ENCODE peak calls at places on chromosomes 11 and 22, in seven cellular contexts. One of them, this sample, is unnamed. For H3K4me1, the result is how much of the 10 kb centered on the place peaks cover.

GRCh38 chr11:74936087-74936486 is 12.8 kb downstream of the XRRA1 start:
- DNase-seq in psoas muscle: no peak
- DNase-seq in PC-9: no peak
- DNase-seq in thoracic aorta: no peak
- DNase-seq in mucosa of descending colon: no peak
- DNase-seq in colonic mucosa: no peak
- DNase-seq in kidney: no peak
- DNase-seq in this sample: no peak

GRCh38 chr22:37260939-37261338 is 16.9 kb upstream of the RAC2 start:
- DNase-seq in mucosa of descending colon: peak
- DNase-seq in psoas muscle: peak
- DNase-seq in thoracic aorta: no peak
- DNase-seq in kidney: no peak
- DNase-seq in colonic mucosa: peak
- DNase-seq in PC-9: no peak
- DNase-seq in this sample: peak

GRCh38 chr11:26905368-26905767 is 88.5 kb upstream of the FIBIN start:
- DNase-seq in colonic mucosa: no peak
- DNase-seq in mucosa of descending colon: no peak
- DNase-seq in psoas muscle: no peak
- DNase-seq in PC-9: no peak
- DNase-seq in thoracic aorta: no peak
- DNase-seq in kidney: no peak
- DNase-seq in this sample: no peak

GRCh38 chr11:64250875-64251721 is at the start of gene PLCB3:
- DNase-seq in colonic mucosa: no peak
- DNase-seq in PC-9: no peak
- DNase-seq in kidney: peak
- DNase-seq in thoracic aorta: no peak
- DNase-seq in psoas muscle: peak
- DNase-seq in mucosa of descending colon: peak
- DNase-seq in this sample: peak

GRCh38 chr11:965206-965775 is 39.6 kb downstream of the AP2A2 start:
- DNase-seq in psoas muscle: peak
- DNase-seq in thoracic aorta: no peak
- DNase-seq in mucosa of descending colon: no peak
- DNase-seq in PC-9: no peak
- DNase-seq in kidney: no peak
- DNase-seq in colonic mucosa: no peak
- DNase-seq in this sample: no peak

GRCh38 chr11:117229411-117229810 is 2.5 kb downstream of the PCSK7 start:
- DNase-seq in mucosa of descending colon: no peak
- DNase-seq in kidney: peak
- DNase-seq in thoracic aorta: no peak
- DNase-seq in PC-9: peak
- DNase-seq in colonic mucosa: no peak
- DNase-seq in psoas muscle: no peak
- DNase-seq in this sample: no peak

GRCh38 chr11:134791102-134791501 is 379.1 kb upstream of the B3GAT1 start:
- DNase-seq in thoracic aorta: no peak
- DNase-seq in PC-9: peak
- DNase-seq in mucosa of descending colon: no peak
- DNase-seq in kidney: no peak
- DNase-seq in colonic mucosa: no peak
- DNase-seq in psoas muscle: no peak
- DNase-seq in this sample: no peak

GRCh38 chr22:26325641-26326040 is 103.4 kb upstream of the ASPHD2 start:
- DNase-seq in kidney: no peak
- DNase-seq in mucosa of descending colon: no peak
- DNase-seq in PC-9: no peak
- DNase-seq in colonic mucosa: no peak
- DNase-seq in psoas muscle: no peak
- DNase-seq in thoracic aorta: no peak
- DNase-seq in this sample: no peak

GRCh38 chr22:45867906-45868555 is 108.9 kb downstream of the WNT7B start:
- DNase-seq in PC-9: no peak
- DNase-seq in thoracic aorta: no peak
- DNase-seq in kidney: peak
- DNase-seq in mucosa of descending colon: no peak
- DNase-seq in psoas muscle: no peak
- DNase-seq in colonic mucosa: peak
- DNase-seq in this sample: no peak

GRCh38 chr22:45864959-45865496 is 111.9 kb downstream of the WNT7B start:
- DNase-seq in PC-9: no peak
- DNase-seq in mucosa of descending colon: no peak
- DNase-seq in kidney: peak
- DNase-seq in thoracic aorta: no peak
- DNase-seq in colonic mucosa: peak
- DNase-seq in psoas muscle: no peak
- DNase-seq in this sample: no peak

GRCh38 chr22:45865561-45866397 is 111.2 kb downstream of the WNT7B start:
- DNase-seq in psoas muscle: no peak
- DNase-seq in kidney: peak
- DNase-seq in colonic mucosa: no peak
- DNase-seq in thoracic aorta: no peak
- DNase-seq in PC-9: no peak
- DNase-seq in mucosa of descending colon: no peak
- DNase-seq in this sample: no peak

GRCh38 chr22:45867118-45867905 is 109.7 kb downstream of the WNT7B start:
- DNase-seq in mucosa of descending colon: no peak
- DNase-seq in psoas muscle: peak
- DNase-seq in colonic mucosa: peak
- DNase-seq in kidney: peak
- DNase-seq in PC-9: no peak
- DNase-seq in thoracic aorta: no peak
- DNase-seq in this sample: peak

DNA sequence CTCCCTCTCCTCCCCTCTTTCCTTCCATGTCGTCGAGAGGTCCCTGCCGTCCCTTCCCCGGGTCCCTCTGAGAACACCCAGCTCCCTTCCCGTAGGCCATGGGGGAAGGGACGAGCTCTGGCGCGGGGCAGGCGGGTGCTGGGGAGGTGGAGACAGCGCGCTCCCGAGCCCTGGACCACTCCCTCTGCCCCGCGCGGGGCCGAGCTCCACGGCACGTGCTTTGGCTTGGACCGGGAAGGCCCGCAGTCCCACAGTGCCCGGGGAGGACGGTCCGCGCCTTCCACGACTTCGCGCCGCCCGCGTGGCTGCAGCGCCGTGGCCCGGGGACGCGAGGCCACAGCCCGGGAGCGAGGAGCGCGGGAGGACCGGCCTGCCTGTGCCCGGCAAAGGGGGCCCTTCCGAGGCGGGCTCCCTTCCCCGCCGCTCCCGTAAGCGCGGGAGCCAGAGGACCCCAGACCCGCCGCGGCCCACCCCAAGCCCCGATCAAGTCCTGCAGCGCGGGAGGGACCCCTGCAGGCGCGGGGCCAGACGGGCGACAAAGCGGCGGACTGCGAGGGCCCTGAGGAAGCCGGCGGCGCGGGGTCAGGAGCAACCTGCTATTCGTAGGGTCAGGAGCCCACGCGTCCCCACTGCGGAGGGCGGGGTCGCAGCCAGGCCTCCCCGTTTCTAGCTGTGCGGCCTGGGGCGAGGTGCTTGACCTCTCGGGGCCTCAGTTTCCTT is 110.4 kb downstream of the WNT7B start:
- DNase-seq in PC-9: no peak
- DNase-seq in mucosa of descending colon: no peak
- DNase-seq in colonic mucosa: peak
- DNase-seq in kidney: peak
- DNase-seq in psoas muscle: peak
- DNase-seq in thoracic aorta: no peak
- DNase-seq in this sample: peak
- H3K4me3 ChIP-seq in PC-9: no peak
- H3K4me3 ChIP-seq in mucosa of descending colon: no peak
- H3K4me3 ChIP-seq in colonic mucosa: no peak
- H3K4me3 ChIP-seq in kidney: no peak
- H3K4me3 ChIP-seq in psoas muscle: peak
- H3K4me3 ChIP-seq in thoracic aorta: peak
- H3K4me3 ChIP-seq in this sample: peak

GRCh38 chr11:70524096-70524922 is 126.0 kb downstream of the CTTN start:
- DNase-seq in psoas muscle: peak
- DNase-seq in colonic mucosa: no peak
- DNase-seq in mucosa of descending colon: no peak
- DNase-seq in thoracic aorta: no peak
- DNase-seq in PC-9: no peak
- DNase-seq in kidney: peak
- DNase-seq in this sample: peak

GRCh38 chr11:70521475-70522260 is 123.3 kb downstream of the CTTN start:
- DNase-seq in thoracic aorta: no peak
- DNase-seq in kidney: peak
- DNase-seq in PC-9: no peak
- DNase-seq in psoas muscle: peak
- DNase-seq in colonic mucosa: no peak
- DNase-seq in mucosa of descending colon: no peak
- DNase-seq in this sample: peak

GRCh38 chr11:70523384-70524095 is 125.2 kb downstream of the CTTN start:
- DNase-seq in kidney: peak
- DNase-seq in thoracic aorta: no peak
- DNase-seq in colonic mucosa: no peak
- DNase-seq in psoas muscle: peak
- DNase-seq in PC-9: no peak
- DNase-seq in mucosa of descending colon: no peak
- DNase-seq in this sample: peak

GRCh38 chr11:70522261-70522612 is 123.9 kb downstream of the CTTN start:
- DNase-seq in kidney: no peak
- DNase-seq in mucosa of descending colon: no peak
- DNase-seq in psoas muscle: no peak
- DNase-seq in PC-9: no peak
- DNase-seq in thoracic aorta: no peak
- DNase-seq in colonic mucosa: no peak
- DNase-seq in this sample: no peak

DNA sequence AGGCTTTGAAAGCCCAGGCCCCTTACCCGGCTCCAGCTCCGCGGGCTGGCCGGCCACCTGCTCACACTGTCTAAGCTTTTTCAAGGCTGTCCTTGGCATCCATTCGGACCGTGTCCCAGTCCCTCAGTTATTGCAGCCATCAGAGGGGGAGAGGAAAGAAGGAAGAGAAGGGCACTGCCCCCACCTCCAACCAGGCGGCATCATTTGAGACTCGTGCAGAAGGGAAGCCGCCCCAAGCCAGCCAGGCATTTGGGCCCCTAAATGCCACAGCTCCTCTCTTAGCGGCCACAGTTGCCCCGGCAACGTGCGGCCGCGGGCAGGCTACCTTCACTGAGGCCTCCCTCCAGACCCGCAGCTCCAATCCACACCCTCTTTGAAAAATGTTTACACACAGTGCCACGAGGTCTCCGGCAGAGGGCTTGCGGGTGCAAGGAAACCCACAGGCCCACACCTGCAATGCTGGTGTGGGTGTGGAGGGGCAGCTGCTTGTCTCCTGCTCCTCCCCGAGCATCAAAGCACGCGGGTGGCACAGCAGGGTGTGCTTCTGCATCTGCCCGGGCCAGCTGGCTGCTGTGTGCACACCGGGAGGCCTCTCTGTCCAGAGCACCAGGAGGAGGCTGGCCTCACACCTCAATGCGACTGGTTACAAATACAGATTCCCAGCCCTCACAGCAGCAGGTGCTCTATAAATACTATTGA is 124.4 kb downstream of the CTTN start:
- DNase-seq in psoas muscle: peak
- DNase-seq in mucosa of descending colon: peak
- DNase-seq in kidney: peak
- DNase-seq in PC-9: no peak
- DNase-seq in thoracic aorta: no peak
- DNase-seq in colonic mucosa: no peak
- DNase-seq in this sample: peak
- TF ChIP-seq CTCF in psoas muscle: no peak
- TF ChIP-seq CTCF in mucosa of descending colon: no peak
- TF ChIP-seq CTCF in kidney: no peak
- TF ChIP-seq CTCF in PC-9: no peak
- TF ChIP-seq CTCF in thoracic aorta: no peak
- TF ChIP-seq CTCF in colonic mucosa: no peak
- TF ChIP-seq CTCF in this sample: no peak

GRCh38 chr11:106077609-106078517 is at the start of gene AASDHPPT:
- DNase-seq in PC-9: peak
- DNase-seq in kidney: no peak
- DNase-seq in psoas muscle: no peak
- DNase-seq in mucosa of descending colon: peak
- DNase-seq in thoracic aorta: no peak
- DNase-seq in colonic mucosa: peak
- DNase-seq in this sample: no peak
- H3K4me1 ChIP-seq in PC-9: under half
- H3K4me1 ChIP-seq in kidney: under half
- H3K4me1 ChIP-seq in psoas muscle: under half
- H3K4me1 ChIP-seq in mucosa of descending colon: under half
- H3K4me1 ChIP-seq in thoracic aorta: under half
- H3K4me1 ChIP-seq in colonic mucosa: under half
- H3K4me1 ChIP-seq in this sample: under half

GRCh38 chr11:30581646-30582045 is 4.5 kb downstream of the MPPED2 start:
- DNase-seq in mucosa of descending colon: no peak
- DNase-seq in kidney: no peak
- DNase-seq in PC-9: no peak
- DNase-seq in psoas muscle: no peak
- DNase-seq in thoracic aorta: no peak
- DNase-seq in colonic mucosa: no peak
- DNase-seq in this sample: no peak

GRCh38 chr11:30585067-30585891 is 874 bp downstream of the MPPED2 start:
- DNase-seq in kidney: peak
- DNase-seq in PC-9: no peak
- DNase-seq in psoas muscle: peak
- DNase-seq in mucosa of descending colon: no peak
- DNase-seq in colonic mucosa: no peak
- DNase-seq in thoracic aorta: no peak
- DNase-seq in this sample: peak

GRCh38 chr11:30586251-30587144 is at the start of gene MPPED2:
- DNase-seq in psoas muscle: peak
- DNase-seq in colonic mucosa: peak
- DNase-seq in kidney: peak
- DNase-seq in PC-9: no peak
- DNase-seq in mucosa of descending colon: peak
- DNase-seq in thoracic aorta: no peak
- DNase-seq in this sample: peak

GRCh38 chr11:30585892-30586250 is 282 bp downstream of the MPPED2 start:
- DNase-seq in PC-9: no peak
- DNase-seq in psoas muscle: peak
- DNase-seq in mucosa of descending colon: no peak
- DNase-seq in thoracic aorta: no peak
- DNase-seq in kidney: peak
- DNase-seq in colonic mucosa: peak
- DNase-seq in this sample: peak

DNA sequence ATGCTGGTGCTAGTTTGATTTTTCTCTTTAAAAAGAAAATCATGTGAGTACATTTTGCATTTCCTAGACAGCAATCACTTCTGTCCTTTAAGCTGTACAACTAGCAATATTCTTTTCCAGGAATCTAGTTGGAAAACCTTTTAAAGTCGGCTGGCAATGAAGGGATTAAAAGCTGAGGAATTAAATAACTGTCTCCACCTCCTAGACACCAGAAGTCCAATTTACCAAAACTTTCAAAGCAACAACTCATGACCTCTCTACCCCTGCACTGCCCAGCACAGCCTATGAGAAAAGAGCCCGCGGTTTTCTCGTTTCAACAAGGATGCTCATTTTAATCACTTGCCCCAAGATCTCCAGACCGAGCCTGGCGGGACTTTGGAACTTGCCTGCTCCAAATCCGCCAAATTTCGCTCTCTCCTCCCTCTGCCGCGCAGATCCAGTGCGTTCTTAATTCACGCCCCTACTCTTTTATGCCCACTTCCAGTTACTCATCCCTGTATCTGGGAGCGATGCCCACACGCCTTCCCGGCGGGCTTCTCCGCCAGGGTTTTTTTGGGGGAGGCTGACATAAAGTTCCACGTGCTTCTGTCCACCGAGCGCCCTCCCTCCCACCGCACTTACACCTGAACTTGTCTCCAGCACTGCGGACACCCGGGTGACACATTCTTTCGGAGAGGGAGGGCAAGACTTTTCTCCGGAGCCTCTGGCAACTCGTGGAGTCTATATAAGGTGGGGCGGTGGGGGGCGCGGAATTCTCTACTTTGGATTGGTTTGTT is 2.5 kb downstream of the MPPED2 start:
- DNase-seq in kidney: peak
- DNase-seq in mucosa of descending colon: no peak
- DNase-seq in psoas muscle: peak
- DNase-seq in colonic mucosa: no peak
- DNase-seq in PC-9: no peak
- DNase-seq in thoracic aorta: peak
- DNase-seq in this sample: peak
- H3K4me3 ChIP-seq in kidney: peak
- H3K4me3 ChIP-seq in mucosa of descending colon: no peak
- H3K4me3 ChIP-seq in psoas muscle: peak
- H3K4me3 ChIP-seq in colonic mucosa: no peak
- H3K4me3 ChIP-seq in PC-9: no peak
- H3K4me3 ChIP-seq in thoracic aorta: peak
- H3K4me3 ChIP-seq in this sample: no peak

This sample was measured in upper lobe of right lung.